ENCODE peak calls at places on chromosomes 3 and 15, in five cellular contexts. H is NAMALWA; Z is fibroblast of pulmonary artery; A is activated CD4-positive, alpha-beta T cell treated with anti-CD3 and anti-CD28 coated beads for 48 hours; C is A549. B is an unnamed sample.

GRCh38 chr15:101137312-101137940 is 114.4 kb downstream of the CHSY1 start:
- DNase-seq in H (no peak), Z (no peak), C (no peak), A (peak; percentile 23), B (no peak)

GRCh38 chr3:142866841-142867631 is 21.8 kb downstream of the PCOLCE2 start:
- DNase-seq in H (peak; percentile 64), C (no peak), Z (no peak), A (no peak), B (no peak)

GRCh38 chr15:64883997-64884511 is 27.6 kb upstream of the ANKDD1A start:
- DNase-seq in Z (peak; percentile 89), C (peak; percentile 92), H (no peak), A (peak; percentile 88), B (no peak)

GRCh38 chr3:36525115-36525711 is 144.9 kb downstream of the STAC start:
- DNase-seq in A (no peak), C (peak; percentile 12), H (no peak), Z (peak; percentile 67), B (no peak)

GRCh38 chr3:127043731-127044510 is 61.0 kb downstream of the PLXNA1 start:
- DNase-seq in A (no peak), C (no peak), H (no peak), Z (no peak), B (no peak)

GRCh38 chr3:132870596-132870995 is 148.4 kb upstream of the NPHP3 start:
- DNase-seq in H (peak; percentile 4), C (no peak), A (no peak), Z (no peak), B (no peak)

GRCh38 chr3:134752761-134753461 is 42.1 kb upstream of the EPHB1 start:
- DNase-seq in C (no peak), A (no peak), Z (no peak), H (no peak), B (no peak)

GRCh38 chr3:140505876-140506275 is 172.0 kb upstream of the TRIM42 start:
- DNase-seq in Z (no peak), C (no peak), H (no peak), A (no peak), B (no peak)

GRCh38 chr3:184405075-184406060 is 25.5 kb downstream of the CHRD start:
- DNase-seq in H (no peak), C (no peak), Z (no peak), A (no peak), B (no peak)

B was measured in NCI-H460.